ENCODE peak calls at places on chromosome 18, in four cellular contexts. H is AG08396, L is Karpas-422, P is HT1080. W is an unnamed sample.

GRCh38 chr18:74083071-74083954 is 64.3 kb downstream of the FBXO15 start:
- DNase-seq in P (no peak), H (no peak), L (no peak), W (no peak)

GRCh38 chr18:79988925-79989361 is 580 bp upstream of the TXNL4A start:
- DNase-seq in L (peak), P (peak), H (peak), W (no peak)

GRCh38 chr18:10518595-10519273 is 7.1 kb upstream of the NAPG start:
- DNase-seq in L (no peak), H (peak), P (no peak), W (no peak)

GRCh38 chr18:7568426-7568825 is 1.3 kb downstream of the PTPRM start:
- DNase-seq in L (no peak), P (no peak), H (no peak), W (no peak)

GRCh38 chr18:36518839-36519238 is 221.3 kb downstream of the FHOD3 start:
- DNase-seq in H (no peak), P (peak), L (no peak), W (no peak)

GRCh38 chr18:43596106-43596712 is 318.9 kb upstream of the SYT4 start:
- DNase-seq in P (no peak), H (peak), L (peak), W (no peak)

GRCh38 chr18:46418657-46419260 is 238.3 kb downstream of the LOXHD1 start:
- DNase-seq in L (no peak), H (no peak), P (no peak), W (no peak)

GRCh38 chr18:9578306-9578705 is 36.1 kb downstream of the PPP4R1 start:
- DNase-seq in H (no peak), L (no peak), P (peak), W (no peak)

GRCh38 chr18:46830633-46831032 is 73.8 kb upstream of the ST8SIA5 start:
- DNase-seq in L (no peak), P (no peak), H (no peak), W (no peak)

GRCh38 chr18:43001821-43002220 is 113.7 kb downstream of the RIT2 start:
- DNase-seq in H (no peak), P (peak), L (no peak), W (no peak)

GRCh38 chr18:22558945-22559385 is 141.2 kb upstream of the CTAGE1 start:
- DNase-seq in P (no peak), L (no peak), H (peak), W (no peak)

GRCh38 chr18:35026407-35027061 is 14.7 kb upstream of the MAPRE2 start:
- DNase-seq in L (peak), H (no peak), P (no peak), W (no peak)

GRCh38 chr18:29156531-29156930 is 979.6 kb upstream of the CDH2 start:
- DNase-seq in H (no peak), P (no peak), L (no peak), W (no peak)

GRCh38 chr18:55847960-55848359 is 260.0 kb upstream of the TCF4 start:
- DNase-seq in H (no peak), P (no peak), L (no peak), W (no peak)

GRCh38 chr18:7899078-7899477 is 332.0 kb downstream of the PTPRM start:
- DNase-seq in L (no peak), H (no peak), P (no peak), W (no peak)

GRCh38 chr18:24019641-24020331 is 5.2 kb downstream of the TTC39C start:
- DNase-seq in P (no peak), H (no peak), L (no peak), W (no peak)

GRCh38 chr18:55413474-55413873 is 174.5 kb downstream of the TCF4 start:
- DNase-seq in P (peak), H (no peak), L (no peak), W (no peak)

GRCh38 chr18:11488175-11488574 is 121.2 kb upstream of the SLC35G4 start:
- DNase-seq in L (no peak), H (no peak), P (no peak), W (no peak)

GRCh38 chr18:79283341-79283879 is 112.3 kb upstream of the NFATC1 start:
- DNase-seq in P (no peak), H (no peak), L (no peak), W (no peak)

GRCh38 chr18:111292-112014 is 46.9 kb upstream of the USP14 start:
- DNase-seq in H (peak), P (peak), L (peak), W (peak)

GRCh38 chr18:22084547-22084946 is 84.8 kb upstream of the GATA6 start:
- DNase-seq in H (no peak), P (no peak), L (no peak), W (no peak)

GRCh38 chr18:657998-658946 is 819 bp downstream of the TYMS start:
- DNase-seq in P (peak), H (peak), L (peak), W (peak)

GRCh38 chr18:73235491-73235890 is 367.7 kb upstream of the NETO1 start:
- DNase-seq in P (peak), L (no peak), H (peak), W (peak)

GRCh38 chr18:11995445-11996189 is 14.3 kb downstream of the IMPA2 start:
- DNase-seq in H (peak), L (peak), P (peak), W (peak)

GRCh38 chr18:64807560-64807959 is 658.7 kb upstream of the LINC00305 start:
- DNase-seq in L (no peak), H (no peak), P (peak), W (no peak)

GRCh38 chr18:59022167-59022945 is 117.3 kb upstream of the SEC11C start:
- DNase-seq in L (no peak), H (no peak), P (no peak), W (no peak)

GRCh38 chr18:65817178-65817577 is 66.4 kb downstream of the CDH7 start:
- DNase-seq in L (no peak), H (no peak), P (no peak), W (no peak)

GRCh38 chr18:43680096-43680495 is 402.8 kb upstream of the SYT4 start:
- DNase-seq in L (no peak), H (no peak), P (no peak), W (no peak)